ENCODE peak calls at places on chromosomes 13 and 19, in five cellular contexts. T, Y, B, V and J are unnamed samples.

GRCh38 chr13:26621731-26622401 is 64.4 kb downstream of the WASF3 start:
- DNase-seq in B (no peak), V (no peak), T (no peak), Y (no peak), J (no peak)

GRCh38 chr13:50711449-50711848 is 132.0 kb downstream of the DLEU7 start:
- DNase-seq in V (no peak), Y (no peak), B (no peak), T (no peak), J (no peak)

GRCh38 chr19:14149509-14149994 is 13.2 kb upstream of the ASF1B start:
- DNase-seq in T (peak; percentile 51), B (peak; percentile 80), V (peak; percentile 84), Y (peak; percentile 76), J (peak; percentile 72)

GRCh38 chr13:91768746-91769145 is 370.3 kb downstream of the GPC5 start:
- DNase-seq in T (no peak), Y (no peak), V (no peak), B (no peak), J (no peak)

GRCh38 chr13:31885994-31886393 is 145.6 kb upstream of the FRY start:
- DNase-seq in T (no peak), Y (no peak), B (no peak), V (no peak), J (no peak)

GRCh38 chr19:35404879-35405622 is 34.2 kb downstream of the GPR42 start:
- DNase-seq in T (no peak), V (no peak), Y (no peak), B (peak; percentile 34), J (no peak)

GRCh38 chr13:72757792-72758535 is 23.7 kb downstream of the DIS3 start:
- DNase-seq in Y (no peak), B (no peak), T (no peak), V (no peak), J (no peak)

GRCh38 chr13:98397221-98397620 is 179.7 kb downstream of the STK24 start:
- DNase-seq in V (no peak), T (no peak), B (no peak), Y (no peak), J (no peak)

GRCh38 chr19:55440411-55441105 is 2.5 kb downstream of the SHISA7 start:
- DNase-seq in T (no peak), B (no peak), Y (no peak), V (no peak), J (no peak)

GRCh38 chr19:57559008-57559403 is 657 bp downstream of the ZNF550 start:
- DNase-seq in Y (peak; percentile 43), B (no peak), T (no peak), V (no peak), J (no peak)

GRCh38 chr19:6590458-6591319 is at the start of gene CD70:
- DNase-seq in V (no peak), B (peak; percentile 29), T (no peak), Y (no peak), J (peak; percentile 65)

DNA sequence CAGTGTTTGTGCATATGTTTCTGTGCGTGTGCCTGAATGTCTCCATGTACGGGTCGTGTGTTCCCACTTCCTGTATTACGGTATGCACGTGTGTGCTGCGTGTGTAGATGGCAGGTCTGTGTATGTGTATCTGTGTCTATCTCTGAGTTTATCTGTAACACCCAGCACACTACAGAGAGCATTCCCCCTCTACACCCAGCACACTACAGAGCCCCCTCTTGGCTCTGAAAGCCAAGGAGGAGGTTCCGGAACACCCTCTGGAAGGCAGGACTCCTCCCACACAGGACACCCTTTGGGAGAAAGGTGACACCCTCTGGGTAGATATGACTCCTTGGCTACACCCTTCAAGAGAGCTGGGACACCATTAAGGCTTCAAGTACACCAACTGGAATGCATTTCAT is 2.1 kb upstream of the ERFL start:
- DNase-seq in Y (no peak), V (no peak), B (no peak), T (no peak), J (no peak)
- H3K4me1 ChIP-seq in Y (peaks cover 16% of the 10 kb centered on the region), V (no peaks in the 10 kb centered on the region), B (peaks cover 5% of the 10 kb centered on the region), T (peaks cover 2% of the 10 kb centered on the region), J (peaks cover 43% of the 10 kb centered on the region)

GRCh38 chr19:4504297-4504701 is 14.0 kb downstream of the PLIN4 start:
- DNase-seq in T (no peak), Y (no peak), V (no peak), B (no peak), J (no peak)
- H3K27ac ChIP-seq in T (no peak overlapping the region), Y (no peak overlapping the region), V (no peak overlapping the region), B (peak overlapping the region; percentile 41), J (no peak overlapping the region)

GRCh38 chr19:48807590-48808308 is 3.1 kb downstream of the BCAT2 start:
- DNase-seq in Y (no peak), V (no peak), T (no peak), B (no peak), J (no peak)
- H3K4me1 ChIP-seq in Y (peaks cover 22% of the 10 kb centered on the region), V (no peaks in the 10 kb centered on the region), T (peaks cover 3% of the 10 kb centered on the region), B (peaks cover 8% of the 10 kb centered on the region), J (peaks cover 13% of the 10 kb centered on the region)

GRCh38 chr19:34274827-34275625 is 20.7 kb downstream of the GARRE1 start:
- DNase-seq in T (no peak), V (no peak), B (no peak), Y (no peak), J (no peak)

GRCh38 chr19:34276614-34277013 is 22.3 kb downstream of the GARRE1 start:
- DNase-seq in B (no peak), Y (no peak), V (no peak), T (no peak), J (no peak)

GRCh38 chr19:34273121-34273845 is 18.9 kb downstream of the GARRE1 start:
- DNase-seq in Y (no peak), V (no peak), B (no peak), T (no peak), J (no peak)

GRCh38 chr19:34275705-34276104 is 21.4 kb downstream of the GARRE1 start:
- DNase-seq in B (no peak), V (no peak), T (no peak), Y (no peak), J (no peak)

GRCh38 chr19:34274284-34274826 is 20.0 kb downstream of the GARRE1 start:
- DNase-seq in T (no peak), V (no peak), Y (no peak), B (no peak), J (no peak)
- H3K27ac ChIP-seq in T (peak overlapping the region; percentile 25), V (peak overlapping the region; percentile 65), Y (peak overlapping the region; percentile 20), B (peak overlapping the region; percentile 20), J (no peak overlapping the region)

DNA sequence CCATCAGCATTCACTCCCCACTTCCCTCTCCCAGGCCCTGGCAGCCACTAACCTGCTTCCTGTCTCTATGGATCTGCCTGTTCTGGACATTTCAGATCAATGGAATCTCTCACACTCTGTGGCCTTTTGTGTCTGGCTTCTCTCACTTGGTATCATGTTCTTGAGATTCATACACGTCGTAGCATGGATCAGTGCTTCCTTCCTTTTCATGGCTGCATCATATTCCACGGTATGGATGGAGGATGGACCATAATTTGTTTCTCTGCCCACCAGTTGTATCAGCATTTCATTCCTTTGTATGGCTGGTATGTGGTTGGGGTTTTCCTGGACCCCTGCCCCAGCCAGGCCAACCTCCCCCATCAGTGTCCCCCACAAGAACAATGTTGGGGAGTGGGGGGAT is 36.2 kb downstream of the MYO9B start:
- DNase-seq in Y (no peak), T (no peak), V (no peak), B (no peak), J (no peak)
- H3K4me1 ChIP-seq in Y (peaks cover 66% of the 10 kb centered on the region), T (peaks cover 10% of the 10 kb centered on the region), V (peaks cover 10% of the 10 kb centered on the region), B (peaks cover 12% of the 10 kb centered on the region), J (peaks cover 11% of the 10 kb centered on the region)

DNA sequence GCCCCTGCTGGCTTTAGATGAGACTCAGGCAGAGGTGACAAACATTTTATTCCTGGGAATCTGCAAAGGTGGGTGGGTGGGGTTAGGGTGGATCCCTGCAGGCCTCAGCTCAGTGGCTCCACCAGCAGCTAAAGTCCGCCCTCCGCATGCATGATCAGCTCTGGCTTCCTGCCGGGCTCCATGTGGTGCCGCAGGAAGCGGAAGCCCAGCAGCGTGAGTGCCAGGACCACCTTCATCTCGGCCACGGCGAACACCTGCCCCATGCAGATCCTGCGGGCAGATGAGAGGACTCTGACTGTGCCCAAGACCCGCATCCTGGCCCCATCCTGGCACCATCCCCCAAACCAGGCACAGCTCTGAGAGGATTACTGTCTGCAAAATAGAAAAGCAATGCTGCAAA is 26.3 kb downstream of the CYP4F2 start:
- DNase-seq in V (no peak), B (no peak), Y (peak; percentile 51), T (no peak), J (no peak)
- H3K27ac ChIP-seq in V (no peak overlapping the region), B (no peak overlapping the region), Y (no peak overlapping the region), T (no peak overlapping the region), J (no peak overlapping the region)

DNA sequence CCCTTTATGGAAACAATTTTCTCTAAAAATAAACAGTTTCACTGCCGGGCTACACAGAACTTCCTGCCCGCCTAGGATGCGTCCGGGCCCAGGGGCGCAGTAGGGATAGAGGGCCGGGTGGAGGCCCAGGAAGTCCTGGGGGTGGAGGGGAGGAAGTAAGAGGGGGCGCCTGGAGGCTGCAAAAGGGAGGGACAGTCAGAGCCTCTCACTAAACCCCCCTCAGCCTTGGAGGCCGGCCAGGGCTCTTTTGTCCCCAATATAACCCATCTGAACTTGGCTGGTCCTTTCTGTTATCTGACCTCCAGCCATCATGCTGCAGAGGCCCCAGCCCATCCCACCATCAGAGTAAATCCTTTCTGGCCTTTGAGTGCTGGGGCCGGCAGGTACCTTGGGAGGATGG is 2.2 kb downstream of the KANK2 start:
- DNase-seq in B (no peak), Y (no peak), T (no peak), V (no peak), J (no peak)
- H3K4me1 ChIP-seq in B (peaks cover 20% of the 10 kb centered on the region), Y (peaks cover 71% of the 10 kb centered on the region), T (peaks cover 18% of the 10 kb centered on the region), V (peaks cover 12% of the 10 kb centered on the region), J (peaks cover 9% of the 10 kb centered on the region)

GRCh38 chr13:114309806-114310410 is 4.4 kb upstream of the CHAMP1 start:
- DNase-seq in T (no peak), V (no peak), Y (no peak), B (no peak), J (no peak)
- H3K27ac ChIP-seq in T (no peak overlapping the region), V (no peak overlapping the region), Y (no peak overlapping the region), B (no peak overlapping the region), J (no peak overlapping the region)

DNA sequence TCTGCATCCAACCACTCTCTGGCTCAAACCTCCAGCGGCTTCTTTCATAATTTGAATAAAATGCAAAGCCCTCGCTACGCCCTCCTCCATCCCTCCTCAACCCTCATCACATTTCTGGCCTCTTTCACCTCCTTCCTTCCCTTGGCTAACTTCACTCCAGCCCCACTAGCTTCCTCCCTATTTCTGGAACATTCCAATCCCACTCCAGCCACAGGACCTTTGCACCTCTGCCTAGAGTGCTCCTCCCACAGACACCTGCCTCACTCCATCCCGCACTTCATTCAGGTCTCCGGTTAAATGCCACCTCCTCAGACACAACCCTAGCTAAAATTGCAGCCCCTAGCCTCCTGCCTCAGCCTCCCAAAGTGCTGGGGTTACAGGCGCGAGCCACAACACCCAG is 7.9 kb upstream of the DPF1 start:
- DNase-seq in B (no peak), Y (no peak), T (no peak), V (no peak), J (no peak)
- H3K4me1 ChIP-seq in B (peaks cover 4% of the 10 kb centered on the region), Y (peaks cover 10% of the 10 kb centered on the region), T (peaks cover 4% of the 10 kb centered on the region), V (no peaks in the 10 kb centered on the region), J (peaks cover 7% of the 10 kb centered on the region)